ENCODE peak calls at places on chromosome 1, in six cellular contexts. S, H, L, I, M and T are unnamed samples.

GRCh38 chr1:165910764-165911421 is 83.5 kb downstream of the UCK2 start:
- DNase-seq in S (no peak), H (no peak), L (peak), I (no peak), M (no peak), T (no peak)

GRCh38 chr1:210362526-210362925 is 33.8 kb downstream of the HHAT start:
- DNase-seq in S (no peak), H (no peak), L (no peak), I (no peak), M (no peak), T (no peak)

GRCh38 chr1:218658899-218659298 is 313.8 kb downstream of the TGFB2 start:
- DNase-seq in S (no peak), H (no peak), L (no peak), I (no peak), M (peak), T (no peak)

GRCh38 chr1:160264795-160265307 is 2.5 kb upstream of the DCAF8 start:
- DNase-seq in S (no peak), H (no peak), L (no peak), I (no peak), M (no peak), T (no peak)

GRCh38 chr1:159914252-159915018 is 10.9 kb downstream of the TAGLN2 start:
- DNase-seq in S (no peak), H (no peak), L (no peak), I (no peak), M (no peak), T (no peak)

GRCh38 chr1:63703661-63704060 is 70.2 kb upstream of the ROR1 start:
- DNase-seq in S (peak), H (no peak), L (no peak), I (no peak), M (no peak), T (no peak)

GRCh38 chr1:75131593-75132420 is 2.4 kb upstream of the LHX8 start:
- DNase-seq in S (no peak), H (no peak), L (no peak), I (no peak), M (no peak), T (no peak)

GRCh38 chr1:5980314-5981008 is 11.8 kb downstream of the NPHP4 start:
- DNase-seq in S (no peak), H (no peak), L (peak), I (no peak), M (peak), T (no peak)

GRCh38 chr1:156821801-156822200 is 5.2 kb upstream of the SH2D2A start:
- DNase-seq in S (no peak), H (no peak), L (no peak), I (no peak), M (peak), T (no peak)

GRCh38 chr1:237868814-237869600 is 21.7 kb downstream of the ZP4 start:
- DNase-seq in S (no peak), H (no peak), L (no peak), I (no peak), M (no peak), T (no peak)

GRCh38 chr1:9207086-9207485 is 27.5 kb upstream of the H6PD start:
- DNase-seq in S (no peak), H (no peak), L (no peak), I (no peak), M (peak), T (no peak)

GRCh38 chr1:71031426-71031825 is 16.2 kb downstream of the PTGER3 start:
- DNase-seq in S (no peak), H (no peak), L (no peak), I (no peak), M (no peak), T (no peak)

GRCh38 chr1:41950820-41951219 is 32.1 kb upstream of the HIVEP3 start:
- DNase-seq in S (no peak), H (no peak), L (no peak), I (peak), M (peak), T (no peak)

GRCh38 chr1:183995322-183996035 is 42.0 kb downstream of the COLGALT2 start:
- DNase-seq in S (no peak), H (no peak), L (peak), I (no peak), M (no peak), T (no peak)